ENCODE peak calls at places on chromosomes 13 and 19, in five cellular contexts. K is AG04450; Y is activated CD4-positive, CD25-positive, alpha-beta regulatory T cell treated with anti-CD3 and anti-CD28 coated beads, Interleukin-2, amount 50 U/mL, for 72 hours; U is naive thymus-derived CD8-positive, alpha-beta T cell; H is aorta. G is an unnamed sample.

GRCh38 chr13:28173793-28174192 is 35.4 kb downstream of the PAN3 start:
- DNase-seq in K (no peak), Y (no peak), U (no peak), H (no peak), G (no peak)

GRCh38 chr19:42059196-42059595 is 10.8 kb downstream of the GRIK5 start:
- DNase-seq in K (no peak), Y (no peak), U (no peak), H (no peak), G (no peak)

GRCh38 chr19:670609-671075 is 5.5 kb upstream of the FSTL3 start:
- DNase-seq in K (no peak), Y (no peak), U (no peak), H (no peak), G (no peak)

GRCh38 chr13:110405597-110406450 is 98.7 kb downstream of the COL4A2 start:
- DNase-seq in K (no peak), Y (no peak), U (no peak), H (peak), G (no peak)

GRCh38 chr19:56838930-56839664 is 1.4 kb downstream of the PEG3 start:
- DNase-seq in K (no peak), Y (no peak), U (peak), H (peak), G (no peak)

GRCh38 chr19:35177377-35178274 is 23.1 kb downstream of the FXYD5 start:
- DNase-seq in K (no peak), Y (no peak), U (no peak), H (no peak), G (no peak)

GRCh38 chr13:113243847-113244246 is 34.4 kb downstream of the CUL4A start:
- DNase-seq in K (no peak), Y (no peak), U (no peak), H (no peak), G (no peak)

GRCh38 chr13:90122531-90122930 is 1225.0 kb upstream of the MIR17HG start:
- DNase-seq in K (no peak), Y (no peak), U (no peak), H (no peak), G (no peak)

GRCh38 chr19:51063664-51064063 is 1.2 kb downstream of the KLK13 start:
- DNase-seq in K (no peak), Y (no peak), U (no peak), H (no peak), G (no peak)

GRCh38 chr19:16903347-16903746 is 14.5 kb downstream of the F2RL3 start:
- DNase-seq in K (no peak), Y (no peak), U (no peak), H (no peak), G (no peak)

GRCh38 chr19:4151623-4152022 is 1.8 kb upstream of the CREB3L3 start:
- DNase-seq in K (no peak), Y (no peak), U (no peak), H (no peak), G (no peak)

GRCh38 chr19:17220207-17220758 is 5.1 kb downstream of the USE1 start:
- DNase-seq in K (no peak), Y (no peak), U (no peak), H (peak), G (peak)

G was measured in activated T-cell treated with anti-CD3 and anti-CD28 coated beads, Interleukin-2, amount 50 U/mL, for 1 hour.